ENCODE peak calls at places on chromosomes 1 and 21, in ten cellular contexts. C, J, Y, D, A, I, Q, M, E and V are unnamed samples.

GRCh38 chr1:196860323-196860884 is 27.4 kb upstream of the CFHR4 start:
- DNase-seq in C (no peak), J (no peak), Y (no peak), D (no peak), A (no peak), I (no peak), Q (no peak), M (no peak), E (no peak), V (no peak)

GRCh38 chr1:156804572-156805243 is 11.9 kb downstream of the SH2D2A start:
- DNase-seq in C (no peak), J (no peak), Y (no peak), D (no peak), A (no peak), I (no peak), Q (no peak), M (no peak), E (no peak), V (no peak)

GRCh38 chr1:244964112-244964971 is 100.0 kb upstream of the HNRNPU start:
- DNase-seq in C (no peak), J (no peak), Y (peak), D (no peak), A (no peak), I (peak), Q (peak), M (no peak), E (no peak), V (peak)

GRCh38 chr1:240658312-240658975 is 46.5 kb upstream of the GREM2 start:
- DNase-seq in C (no peak), J (no peak), Y (no peak), D (no peak), A (no peak), I (no peak), Q (no peak), M (no peak), E (no peak), V (no peak)

GRCh38 chr1:88595355-88595754 is 88.7 kb upstream of the PKN2 start:
- DNase-seq in C (no peak), J (no peak), Y (peak), D (no peak), A (no peak), I (no peak), Q (no peak), M (no peak), E (no peak), V (no peak)

GRCh38 chr1:235657747-235658526 is 8.4 kb upstream of the GNG4 start:
- DNase-seq in C (no peak), J (no peak), Y (no peak), D (no peak), A (no peak), I (no peak), Q (no peak), M (no peak), E (no peak), V (no peak)

GRCh38 chr1:174923820-174924219 is 75.9 kb upstream of the CACYBP start:
- DNase-seq in C (no peak), J (no peak), Y (no peak), D (no peak), A (no peak), I (no peak), Q (no peak), M (no peak), E (no peak), V (no peak)

GRCh38 chr1:212293579-212293978 is 8.4 kb downstream of the PPP2R5A start:
- DNase-seq in C (no peak), J (no peak), Y (no peak), D (no peak), A (no peak), I (no peak), Q (no peak), M (no peak), E (no peak), V (no peak)

GRCh38 chr1:11736746-11737639 is 1.1 kb downstream of the AGTRAP start:
- DNase-seq in C (no peak), J (no peak), Y (peak), D (no peak), A (peak), I (peak), Q (peak), M (peak), E (peak), V (peak)

GRCh38 chr1:7250176-7250575 is 464.9 kb downstream of the CAMTA1 start:
- DNase-seq in C (peak), J (no peak), Y (no peak), D (no peak), A (no peak), I (no peak), Q (no peak), M (no peak), E (no peak), V (no peak)

GRCh38 chr1:51237714-51238403 is 1.8 kb downstream of the RNF11 start:
- DNase-seq in C (no peak), J (no peak), Y (no peak), D (no peak), A (no peak), I (no peak), Q (peak), M (no peak), E (no peak), V (peak)

GRCh38 chr1:24319962-24320361 is 805 bp downstream of the GRHL3 start:
- DNase-seq in C (no peak), J (no peak), Y (no peak), D (no peak), A (no peak), I (no peak), Q (no peak), M (no peak), E (no peak), V (no peak)

GRCh38 chr1:167152192-167152876 is 58.5 kb downstream of the STYXL2 start:
- DNase-seq in C (no peak), J (no peak), Y (no peak), D (no peak), A (no peak), I (no peak), Q (no peak), M (no peak), E (no peak), V (no peak)

GRCh38 chr1:115672224-115673009 is 30.6 kb downstream of the VANGL1 start:
- DNase-seq in C (no peak), J (no peak), Y (no peak), D (no peak), A (no peak), I (no peak), Q (no peak), M (no peak), E (no peak), V (no peak)

GRCh38 chr1:201925961-201926585 is 20.3 kb downstream of the LMOD1 start:
- DNase-seq in C (no peak), J (no peak), Y (no peak), D (no peak), A (no peak), I (no peak), Q (no peak), M (no peak), E (no peak), V (no peak)

GRCh38 chr1:44259090-44259489 is 45.8 kb downstream of the DMAP1 start:
- DNase-seq in C (no peak), J (no peak), Y (no peak), D (no peak), A (no peak), I (no peak), Q (no peak), M (no peak), E (no peak), V (no peak)
- H3K4me3 ChIP-seq in C (no peak), J (no peak), Y (no peak), D (no peak), A (no peak), I (no peak), Q (no peak), M (no peak), E (no peak), V (no peak)

DNA sequence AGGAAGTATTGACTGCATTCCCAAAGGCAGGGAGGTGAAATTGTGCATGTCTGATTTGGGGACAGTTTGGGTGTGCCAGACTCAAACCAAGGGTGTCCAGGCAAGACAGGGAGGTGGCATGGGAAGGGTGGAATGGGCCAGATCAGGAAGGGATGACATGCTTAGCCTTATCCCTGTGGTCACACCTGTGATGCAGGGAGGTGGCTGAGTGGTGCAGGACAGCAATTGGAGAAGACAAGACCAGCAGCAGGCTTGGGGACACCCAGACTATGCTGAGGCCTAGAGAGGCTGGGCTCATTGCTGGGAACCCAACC is 4.0 kb downstream of the FOXO6 start:
- DNase-seq in C (no peak), J (no peak), Y (no peak), D (no peak), A (no peak), I (no peak), Q (no peak), M (no peak), E (no peak), V (no peak)
- H3K4me3 ChIP-seq in C (no peak), J (no peak), Y (no peak), D (no peak), A (no peak), I (no peak), Q (no peak), M (no peak), E (no peak), V (no peak)

GRCh38 chr21:46152939-46153258 is 2.5 kb downstream of the FTCD start:
- DNase-seq in C (peak), J (peak), Y (no peak), D (peak), A (peak), I (no peak), Q (no peak), M (no peak), E (no peak), V (no peak)
- H3K4me3 ChIP-seq in C (no peak), J (peak), Y (no peak), D (peak), A (no peak), I (peak), Q (no peak), M (peak), E (no peak), V (no peak)

DNA sequence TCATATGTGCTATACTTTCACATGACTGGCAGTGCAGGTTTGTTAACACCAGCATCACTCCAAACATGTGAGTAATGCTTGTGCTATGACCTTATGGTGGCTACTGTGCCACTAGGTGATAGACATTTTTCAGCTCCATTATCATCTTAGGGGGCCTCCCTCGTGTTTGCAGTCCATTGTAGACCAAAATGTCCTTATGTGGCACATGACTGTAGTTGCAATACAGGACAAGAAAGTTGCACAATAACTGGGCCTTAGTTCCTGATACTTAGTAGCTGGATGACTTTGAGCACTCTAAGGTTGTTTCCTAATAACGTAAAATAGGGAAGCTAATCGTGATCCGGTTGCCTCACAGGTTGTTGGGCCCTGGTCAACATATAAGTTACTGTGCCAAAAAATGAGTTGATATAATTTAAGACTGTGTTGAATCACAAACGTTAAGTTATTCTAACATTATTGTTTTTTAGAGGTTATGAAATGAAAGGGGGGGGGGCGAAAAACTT is 511 bp upstream of the SNX27 start:
- DNase-seq in C (no peak), J (no peak), Y (no peak), D (no peak), A (peak), I (peak), Q (peak), M (peak), E (no peak), V (peak)
- H3K4me3 ChIP-seq in C (peak), J (peak), Y (no peak), D (peak), A (peak), I (peak), Q (peak), M (peak), E (no peak), V (peak)

DNA sequence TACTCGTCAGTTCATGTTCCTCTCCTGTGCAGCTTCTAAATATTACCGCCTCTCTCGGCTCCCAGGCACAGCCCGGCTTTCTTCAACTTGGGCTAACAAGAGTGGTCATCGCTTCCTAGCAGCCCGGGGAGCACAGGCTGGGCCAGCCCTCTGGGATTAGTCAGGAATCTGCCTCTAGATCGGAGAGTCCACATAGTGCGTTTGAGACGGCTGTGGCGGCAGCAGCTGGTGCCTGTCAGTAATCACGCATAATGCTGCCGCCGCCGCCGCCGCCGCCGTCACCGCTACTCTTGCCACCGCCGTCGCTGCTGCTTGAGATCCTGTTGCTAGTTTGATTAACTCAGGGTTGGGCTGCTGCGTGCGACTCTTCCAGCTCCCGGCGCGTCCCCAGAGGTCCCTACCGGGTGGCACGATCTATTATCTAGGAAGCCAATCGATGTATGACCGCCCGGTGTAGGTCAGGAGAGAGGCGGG is at the start of gene RXRG:
- DNase-seq in C (peak), J (no peak), Y (peak), D (peak), A (no peak), I (no peak), Q (peak), M (peak), E (peak), V (no peak)
- H3K4me3 ChIP-seq in C (no peak), J (peak), Y (no peak), D (peak), A (peak), I (peak), Q (peak), M (peak), E (peak), V (no peak)

DNA sequence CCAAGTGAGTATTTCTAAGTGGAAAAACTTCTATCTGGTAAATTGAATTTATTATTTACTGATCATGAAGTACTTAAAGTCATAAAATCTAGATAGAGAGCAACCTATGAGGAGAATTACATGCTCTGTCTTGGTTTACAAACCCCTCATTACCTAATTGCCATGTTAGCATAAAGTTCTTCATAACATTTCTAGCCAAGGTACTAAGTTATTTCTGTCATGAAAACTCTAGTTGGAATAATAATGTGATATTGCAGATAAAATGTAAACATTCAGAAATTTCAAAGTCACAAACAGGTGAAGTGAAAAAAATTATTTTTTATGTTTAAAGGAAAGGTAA is 228.6 kb downstream of the TTLL7 start:
- DNase-seq in C (no peak), J (no peak), Y (no peak), D (no peak), A (no peak), I (no peak), Q (no peak), M (no peak), E (no peak), V (no peak)
- H3K4me3 ChIP-seq in C (no peak), J (no peak), Y (no peak), D (no peak), A (no peak), I (no peak), Q (no peak), M (no peak), E (no peak), V (no peak)

GRCh38 chr21:34867785-34868184 is 181.3 kb downstream of the RUNX1 start:
- DNase-seq in C (no peak), J (no peak), Y (no peak), D (no peak), A (no peak), I (no peak), Q (no peak), M (no peak), E (no peak), V (no peak)

GRCh38 chr21:34869541-34869940 is 179.6 kb downstream of the RUNX1 start:
- DNase-seq in C (no peak), J (no peak), Y (no peak), D (no peak), A (no peak), I (no peak), Q (no peak), M (peak), E (no peak), V (no peak)

GRCh38 chr21:34862951-34863350 is 186.2 kb downstream of the RUNX1 start:
- DNase-seq in C (no peak), J (no peak), Y (no peak), D (no peak), A (no peak), I (no peak), Q (no peak), M (no peak), E (no peak), V (no peak)

GRCh38 chr21:34864370-34865209 is 184.5 kb downstream of the RUNX1 start:
- DNase-seq in C (peak), J (no peak), Y (no peak), D (no peak), A (no peak), I (no peak), Q (no peak), M (no peak), E (no peak), V (no peak)

DNA sequence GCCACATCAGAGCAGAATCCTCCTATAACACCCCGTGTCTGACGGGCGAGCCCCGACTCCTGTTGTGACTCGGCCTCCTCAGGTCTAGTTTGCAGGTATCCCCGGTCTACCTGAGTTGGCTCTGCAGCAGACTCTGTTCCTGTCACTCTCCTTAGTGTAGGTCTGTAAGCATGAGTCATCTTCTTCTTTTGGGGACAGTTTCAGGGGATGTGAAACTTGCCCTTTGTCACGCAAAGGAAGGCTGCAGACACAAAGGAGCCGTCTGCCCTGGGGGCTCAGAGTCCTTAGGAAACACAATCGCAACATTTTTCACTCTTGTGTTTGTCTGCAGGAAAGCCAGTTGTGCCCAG is 183.2 kb downstream of the RUNX1 start:
- DNase-seq in C (no peak), J (no peak), Y (no peak), D (no peak), A (no peak), I (peak), Q (no peak), M (no peak), E (peak), V (peak)
- H3K4me3 ChIP-seq in C (no peak), J (no peak), Y (no peak), D (no peak), A (no peak), I (no peak), Q (no peak), M (no peak), E (no peak), V (no peak)

DNA sequence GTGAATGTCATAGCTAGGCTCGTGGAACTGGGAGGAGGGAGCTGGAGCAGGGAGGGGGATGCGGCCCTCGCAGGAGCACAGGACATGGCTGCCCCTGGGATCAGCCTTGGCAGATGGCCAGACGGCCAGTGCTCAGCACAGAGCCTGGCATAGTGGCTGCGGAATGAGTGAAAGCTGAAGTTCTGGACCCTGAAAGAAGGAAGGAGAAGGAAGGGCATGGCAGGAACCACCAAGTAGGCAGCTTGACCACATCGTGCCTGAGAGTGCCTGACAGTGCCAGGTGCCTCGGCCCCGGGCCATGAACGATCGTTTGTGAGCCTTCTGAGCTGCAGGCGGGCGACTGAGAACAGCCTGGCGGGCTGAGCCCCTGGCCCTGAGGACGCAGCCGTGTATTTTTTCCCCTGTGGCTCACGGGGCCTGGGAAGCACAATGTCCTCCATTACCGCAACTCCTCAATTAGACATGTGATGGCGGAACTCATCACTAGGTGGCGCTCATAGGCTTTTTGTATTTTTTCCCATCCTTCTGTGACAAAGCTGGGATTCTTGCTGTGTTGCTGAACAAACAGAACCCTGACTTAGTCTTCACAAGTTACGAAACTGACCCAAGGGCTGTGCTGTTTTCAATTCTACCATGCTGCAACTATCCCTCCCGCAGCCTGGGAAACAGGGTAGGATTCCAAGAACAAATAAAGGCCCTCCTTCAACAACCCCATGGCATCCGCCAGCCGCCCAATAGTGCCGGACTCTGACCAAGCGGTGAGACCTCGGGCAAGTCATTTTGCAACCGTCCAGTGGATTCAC is 29.9 kb upstream of the TMEM61 start:
- DNase-seq in C (peak), J (peak), Y (peak), D (peak), A (peak), I (peak), Q (peak), M (peak), E (peak), V (peak)
- H3K4me3 ChIP-seq in C (no peak), J (peak), Y (no peak), D (peak), A (peak), I (peak), Q (no peak), M (peak), E (no peak), V (no peak)

GRCh38 chr1:81662913-81663526 is 137.7 kb upstream of the ADGRL2 start:
- DNase-seq in C (no peak), J (no peak), Y (no peak), D (no peak), A (no peak), I (no peak), Q (no peak), M (no peak), E (no peak), V (no peak)
- H3K4me3 ChIP-seq in C (no peak), J (no peak), Y (no peak), D (no peak), A (no peak), I (no peak), Q (no peak), M (no peak), E (no peak), V (no peak)